ENCODE peak calls at places on chromosomes 12 and 14, in four cellular contexts. One of them, this sample, is unnamed.
A peak's percentile ranks its signal among the peaks of the same experiment; 100 is the strongest.

GRCh38 chr12:66600805-66601392 is 78.0 kb downstream of the GRIP1 start:
- DNase-seq in HepG2: no peak
- DNase-seq in SK-N-SH: no peak
- DNase-seq in K562: no peak
- DNase-seq in this sample: no peak

GRCh38 chr12:50066402-50066801 is 9.0 kb downstream of the ASIC1 start:
- DNase-seq in HepG2: no peak
- DNase-seq in SK-N-SH: no peak
- DNase-seq in K562: no peak
- DNase-seq in this sample: no peak

GRCh38 chr12:75087656-75088055 is 122.0 kb downstream of the KCNC2 start:
- DNase-seq in HepG2: no peak
- DNase-seq in SK-N-SH: no peak
- DNase-seq in K562: no peak
- DNase-seq in this sample: no peak

GRCh38 chr12:58000499-58000898 is 59.1 kb downstream of the ATP23 start:
- DNase-seq in HepG2: no peak
- DNase-seq in SK-N-SH: no peak
- DNase-seq in K562: no peak
- DNase-seq in this sample: no peak

GRCh38 chr14:39113685-39114072 is 444 bp upstream of the GEMIN2 start:
- DNase-seq in HepG2: no peak
- DNase-seq in SK-N-SH: no peak
- DNase-seq in K562: no peak
- DNase-seq in this sample: no peak

GRCh38 chr14:29262979-29263378 is 496.4 kb downstream of the FOXG1 start:
- DNase-seq in HepG2: no peak
- DNase-seq in SK-N-SH: no peak
- DNase-seq in K562: no peak
- DNase-seq in this sample: no peak

GRCh38 chr12:5043589-5044419 is at the start of gene KCNA5:
- DNase-seq in HepG2: no peak
- DNase-seq in SK-N-SH: peak; percentile 19
- DNase-seq in K562: peak; percentile 5
- DNase-seq in this sample: no peak

GRCh38 chr14:31190717-31191263 is 16.8 kb downstream of the HECTD1 start:
- DNase-seq in HepG2: no peak
- DNase-seq in SK-N-SH: no peak
- DNase-seq in K562: no peak
- DNase-seq in this sample: no peak

GRCh38 chr14:90177537-90178189 is 78.7 kb upstream of the PSMC1 start:
- DNase-seq in HepG2: no peak
- DNase-seq in SK-N-SH: no peak
- DNase-seq in K562: no peak
- DNase-seq in this sample: no peak

GRCh38 chr12:79945455-79945854 is 10.6 kb upstream of the PPP1R12A start:
- DNase-seq in HepG2: no peak
- DNase-seq in SK-N-SH: no peak
- DNase-seq in K562: no peak
- DNase-seq in this sample: no peak

GRCh38 chr12:116924558-116925453 is 14.1 kb downstream of the FBXW8 start:
- DNase-seq in HepG2: peak; percentile 51
- DNase-seq in SK-N-SH: no peak
- DNase-seq in K562: no peak
- DNase-seq in this sample: peak; percentile 58

GRCh38 chr12:3038166-3038565 is 39.0 kb upstream of the TSPAN9 start:
- DNase-seq in HepG2: no peak
- DNase-seq in SK-N-SH: no peak
- DNase-seq in K562: no peak
- DNase-seq in this sample: no peak

GRCh38 chr12:76719171-76719631 is 44.7 kb upstream of the ZDHHC17 start:
- DNase-seq in HepG2: no peak
- DNase-seq in SK-N-SH: no peak
- DNase-seq in K562: no peak
- DNase-seq in this sample: no peak

GRCh38 chr14:96629082-96629481 is 126.9 kb downstream of the PAPOLA start:
- DNase-seq in HepG2: no peak
- DNase-seq in SK-N-SH: peak; percentile 1
- DNase-seq in K562: no peak
- DNase-seq in this sample: no peak

GRCh38 chr14:89262041-89262440 is 155.0 kb downstream of the FOXN3 start:
- DNase-seq in HepG2: no peak
- DNase-seq in SK-N-SH: no peak
- DNase-seq in K562: no peak
- DNase-seq in this sample: no peak

GRCh38 chr12:50103767-50104321 is at the start of gene GPD1:
- DNase-seq in HepG2: peak; percentile 67
- DNase-seq in SK-N-SH: peak; percentile 74
- DNase-seq in K562: peak; percentile 83
- DNase-seq in this sample: no peak

GRCh38 chr14:92456215-92457017 is 57.2 kb upstream of the RIN3 start:
- DNase-seq in HepG2: peak; percentile 59
- DNase-seq in SK-N-SH: peak; percentile 55
- DNase-seq in K562: peak; percentile 44
- DNase-seq in this sample: no peak

GRCh38 chr12:124368421-124369032 is 73.6 kb downstream of the RFLNA start:
- DNase-seq in HepG2: no peak
- DNase-seq in SK-N-SH: no peak
- DNase-seq in K562: no peak
- DNase-seq in this sample: no peak

GRCh38 chr12:124369901-124370378 is 75.0 kb downstream of the RFLNA start:
- DNase-seq in HepG2: no peak
- DNase-seq in SK-N-SH: peak; percentile 88
- DNase-seq in K562: peak; percentile 29
- DNase-seq in this sample: no peak

GRCh38 chr12:124370851-124371250 is 76.0 kb downstream of the RFLNA start:
- DNase-seq in HepG2: no peak
- DNase-seq in SK-N-SH: no peak
- DNase-seq in K562: no peak
- DNase-seq in this sample: no peak

GRCh38 chr12:124370384-124370783 is 75.5 kb downstream of the RFLNA start:
- DNase-seq in HepG2: no peak
- DNase-seq in SK-N-SH: peak; percentile 52
- DNase-seq in K562: no peak
- DNase-seq in this sample: no peak

GRCh38 chr12:124369055-124369900 is 74.4 kb downstream of the RFLNA start:
- DNase-seq in HepG2: peak; percentile 69
- DNase-seq in SK-N-SH: peak; percentile 96
- DNase-seq in K562: no peak
- DNase-seq in this sample: no peak
- TF ChIP-seq USF2 in HepG2: no peak
- TF ChIP-seq USF2 in SK-N-SH: no peak
- TF ChIP-seq USF2 in K562: no peak
- TF ChIP-seq USF2 in this sample: no peak

DNA sequence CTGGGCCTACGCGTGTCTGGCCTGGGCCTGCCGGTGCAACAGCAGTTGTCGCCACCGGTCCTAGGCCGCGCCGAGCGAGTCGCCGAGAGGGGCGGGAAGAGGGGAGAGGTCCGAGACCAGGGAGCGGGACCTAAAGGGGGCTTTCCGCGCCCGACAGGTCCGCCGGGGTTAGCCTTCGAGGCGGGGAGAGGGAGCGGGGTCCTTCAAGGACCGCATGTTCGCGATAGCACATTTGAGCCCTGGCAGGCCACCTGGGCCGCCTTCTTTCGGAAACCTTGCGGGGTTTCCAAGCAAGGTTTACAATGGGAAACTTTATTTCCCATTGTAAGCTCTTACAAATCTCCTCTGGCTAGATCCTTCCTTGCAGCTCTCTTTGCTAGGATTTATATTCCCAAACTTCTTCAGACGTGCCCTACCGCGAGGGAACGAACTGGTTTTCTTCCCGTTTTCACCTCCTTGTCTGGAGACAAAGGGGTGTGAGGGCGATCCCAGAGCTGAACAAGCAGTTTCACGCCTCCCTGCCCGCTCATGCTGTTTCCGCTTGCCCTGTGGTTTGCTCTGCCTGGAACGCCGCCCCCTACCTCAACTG is 6.8 kb downstream of the SIX6 start:
- DNase-seq in HepG2: no peak
- DNase-seq in SK-N-SH: no peak
- DNase-seq in K562: no peak
- DNase-seq in this sample: no peak
- H3K27me3 ChIP-seq in HepG2: peaks cover 35% of the 10 kb centered on the region
- H3K27me3 ChIP-seq in SK-N-SH: peaks cover 38% of the 10 kb centered on the region
- H3K27me3 ChIP-seq in K562: peaks cover 4% of the 10 kb centered on the region
- H3K27me3 ChIP-seq in this sample: peaks cover 11% of the 10 kb centered on the region

GRCh38 chr12:94614288-94614721 is 36.1 kb downstream of the TMCC3 start:
- DNase-seq in HepG2: no peak
- DNase-seq in SK-N-SH: no peak
- DNase-seq in K562: no peak
- DNase-seq in this sample: no peak
- TF ChIP-seq ZBTB33 in HepG2: no peak
- TF ChIP-seq ZBTB33 in SK-N-SH: no peak
- TF ChIP-seq ZBTB33 in K562: no peak
- TF ChIP-seq ZBTB33 in this sample: no peak

GRCh38 chr12:33551006-33551405 is 111.4 kb upstream of the SYT10 start:
- DNase-seq in HepG2: no peak
- DNase-seq in SK-N-SH: no peak
- DNase-seq in K562: no peak
- DNase-seq in this sample: no peak

GRCh38 chr12:33546004-33546403 is 106.4 kb upstream of the SYT10 start:
- DNase-seq in HepG2: no peak
- DNase-seq in SK-N-SH: no peak
- DNase-seq in K562: no peak
- DNase-seq in this sample: no peak

DNA sequence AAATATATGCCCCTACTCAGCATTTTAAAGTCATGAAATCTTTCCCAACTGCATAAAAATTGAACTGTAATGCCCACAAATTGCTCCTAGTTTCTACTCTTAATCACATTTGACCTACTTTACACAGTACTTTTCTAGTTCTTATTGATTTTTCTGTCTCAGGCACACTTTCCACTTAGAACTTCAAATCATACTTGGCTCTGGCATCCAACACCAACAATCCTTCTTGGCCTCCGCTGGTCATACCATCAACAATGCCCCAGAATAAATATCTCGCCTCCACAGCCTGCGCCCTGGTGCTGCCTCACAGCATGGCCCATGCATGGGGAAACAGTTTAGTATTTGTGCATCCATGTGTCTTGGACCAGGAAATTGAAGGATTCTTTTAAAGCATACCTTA is 107.5 kb upstream of the SYT10 start:
- DNase-seq in HepG2: no peak
- DNase-seq in SK-N-SH: no peak
- DNase-seq in K562: no peak
- DNase-seq in this sample: no peak
- TF ChIP-seq USF2 in HepG2: no peak
- TF ChIP-seq USF2 in SK-N-SH: no peak
- TF ChIP-seq USF2 in K562: no peak
- TF ChIP-seq USF2 in this sample: no peak

DNA sequence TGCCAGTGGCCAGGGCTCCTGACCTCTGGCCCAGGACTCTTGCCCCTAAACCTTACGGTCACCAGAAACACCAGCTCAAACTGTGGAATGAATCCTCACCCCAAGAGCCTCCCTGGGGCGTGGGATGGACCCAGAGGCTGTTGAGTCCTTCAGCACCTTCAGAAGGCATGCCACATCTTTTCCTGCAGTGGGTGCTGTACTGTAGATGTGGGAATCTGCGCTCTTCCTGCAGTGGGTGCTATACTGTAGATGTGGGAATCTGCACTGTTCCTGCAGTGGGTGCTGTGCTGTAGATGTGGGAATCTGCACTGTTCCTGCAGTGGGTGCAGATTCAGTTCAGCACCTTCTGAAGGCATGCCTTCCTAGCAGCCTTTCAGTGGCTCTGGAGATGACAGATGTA is 1.2 kb downstream of the KRT82 start:
- DNase-seq in HepG2: no peak
- DNase-seq in SK-N-SH: no peak
- DNase-seq in K562: no peak
- DNase-seq in this sample: no peak
- H3K27me3 ChIP-seq in HepG2: peaks cover 16% of the 10 kb centered on the region
- H3K27me3 ChIP-seq in SK-N-SH: peaks cover 24% of the 10 kb centered on the region
- H3K27me3 ChIP-seq in K562: no peaks in the 10 kb centered on the region
- H3K27me3 ChIP-seq in this sample: no peaks in the 10 kb centered on the region

GRCh38 chr12:39807043-39807442 is 187.4 kb upstream of the ABCD2 start:
- DNase-seq in HepG2: peak; percentile 45
- DNase-seq in SK-N-SH: peak; percentile 25
- DNase-seq in K562: peak; percentile 71
- DNase-seq in this sample: no peak

GRCh38 chr12:39805651-39806050 is 186.0 kb upstream of the ABCD2 start:
- DNase-seq in HepG2: no peak
- DNase-seq in SK-N-SH: no peak
- DNase-seq in K562: no peak
- DNase-seq in this sample: no peak

GRCh38 chr12:39804479-39805241 is 185.1 kb upstream of the ABCD2 start:
- DNase-seq in HepG2: no peak
- DNase-seq in SK-N-SH: no peak
- DNase-seq in K562: no peak
- DNase-seq in this sample: no peak

GRCh38 chr12:39798977-39799376 is 179.4 kb upstream of the ABCD2 start:
- DNase-seq in HepG2: no peak
- DNase-seq in SK-N-SH: no peak
- DNase-seq in K562: no peak
- DNase-seq in this sample: no peak

DNA sequence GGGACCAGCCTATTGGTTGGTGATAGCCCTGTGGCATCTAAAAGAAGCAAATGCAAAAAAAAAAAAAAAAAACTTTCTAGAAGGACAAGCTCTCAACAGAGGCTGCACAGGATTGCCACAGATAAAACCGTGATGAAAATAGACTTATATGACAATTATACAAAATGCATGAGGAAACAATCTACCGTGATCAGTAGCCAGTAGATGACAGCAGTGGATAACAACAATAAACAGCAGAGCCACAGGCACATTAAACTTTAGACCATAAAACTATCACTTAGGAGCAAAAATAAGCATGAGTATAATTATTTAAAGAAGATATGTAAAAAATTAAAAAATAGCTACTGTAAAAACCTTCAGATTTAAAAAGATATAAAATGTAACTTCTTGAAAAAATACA is 183.5 kb upstream of the ABCD2 start:
- DNase-seq in HepG2: no peak
- DNase-seq in SK-N-SH: no peak
- DNase-seq in K562: no peak
- DNase-seq in this sample: no peak
- TF ChIP-seq ZBTB33 in HepG2: no peak
- TF ChIP-seq ZBTB33 in SK-N-SH: no peak
- TF ChIP-seq ZBTB33 in K562: no peak
- TF ChIP-seq ZBTB33 in this sample: no peak

DNA sequence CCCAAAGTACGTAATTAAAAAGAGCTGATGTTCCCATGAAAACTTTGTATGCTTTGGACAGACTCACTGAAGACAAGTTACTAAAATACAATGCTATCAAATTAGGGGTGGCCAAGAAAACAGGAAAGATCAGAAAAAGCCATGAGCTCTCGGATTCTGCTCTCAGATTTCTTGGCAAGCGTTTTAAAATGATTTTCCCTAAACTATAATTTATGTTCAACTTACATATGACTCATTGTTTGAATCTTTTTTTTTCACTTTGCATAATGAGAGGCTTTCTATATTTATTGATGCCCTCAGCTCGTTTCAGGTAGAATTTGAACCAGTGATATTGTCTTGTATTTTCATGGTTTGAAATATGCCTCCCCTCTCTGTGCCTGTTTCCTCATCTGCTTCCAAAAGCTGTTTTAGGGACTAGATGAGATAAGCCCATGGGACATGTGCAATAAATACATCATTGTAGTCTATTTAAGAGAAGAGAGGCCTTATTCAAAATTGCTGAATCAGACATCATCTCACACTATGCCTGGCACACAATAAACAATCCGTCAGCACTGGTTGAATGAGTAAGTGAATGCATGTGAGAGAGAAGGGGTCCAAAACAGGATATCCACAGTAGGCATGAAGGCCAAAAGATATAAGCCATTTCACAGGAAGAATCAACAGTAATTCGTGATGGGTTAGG is 4.7 kb upstream of the IPO8 start:
- DNase-seq in HepG2: no peak
- DNase-seq in SK-N-SH: no peak
- DNase-seq in K562: no peak
- DNase-seq in this sample: no peak
- TF ChIP-seq USF2 in HepG2: no peak
- TF ChIP-seq USF2 in SK-N-SH: no peak
- TF ChIP-seq USF2 in K562: no peak
- TF ChIP-seq USF2 in this sample: no peak

This sample was measured in GM12878.